ENCODE peak calls at places on chromosomes 4 and X, in five cellular contexts. I is A673; R is heart right ventricle; D is CD8-positive, alpha-beta memory T cell; O is adrenal gland. W is an unnamed sample.

GRCh38 chrX:154490021-154490413 is 412 bp downstream of the SLC10A3 start:
- DNase-seq in I (no peak), R (no peak), D (no peak), O (peak; percentile 57), W (no peak)

GRCh38 chr4:146051724-146052396 is 113.2 kb upstream of the ZNF827 start:
- DNase-seq in I (peak; percentile 17), R (no peak), D (no peak), O (no peak), W (no peak)

GRCh38 chr4:32189130-32189529 is 1469.0 kb downstream of the PCDH7 start:
- DNase-seq in I (no peak), R (no peak), D (no peak), O (no peak), W (no peak)

GRCh38 chr4:36676139-36677050 is 395.0 kb downstream of the DTHD1 start:
- DNase-seq in I (no peak), R (no peak), D (no peak), O (no peak), W (no peak)

GRCh38 chrX:72280210-72280882 is 3.3 kb upstream of the RPS4X start:
- DNase-seq in I (no peak), R (no peak), D (no peak), O (no peak), W (no peak)

GRCh38 chrX:130091976-130092522 is 18.2 kb downstream of the ELF4 start:
- DNase-seq in I (no peak), R (no peak), D (peak; percentile 91), O (no peak), W (peak; percentile 30)

GRCh38 chr4:180169394-180169793 is 2073.8 kb upstream of the TENM3 start:
- DNase-seq in I (no peak), R (no peak), D (no peak), O (no peak), W (no peak)

GRCh38 chr4:181365671-181366070 is 877.5 kb upstream of the TENM3 start:
- DNase-seq in I (no peak), R (no peak), D (no peak), O (no peak), W (no peak)

GRCh38 chr4:67436742-67437141 is 108.6 kb downstream of the CENPC start:
- DNase-seq in I (no peak), R (no peak), D (no peak), O (no peak), W (no peak)

GRCh38 chrX:35919536-35920309 is at the start of gene CFAP47:
- DNase-seq in I (peak; percentile 56), R (no peak), D (no peak), O (no peak), W (no peak)

GRCh38 chrX:149827254-149827653 is 45.5 kb downstream of the MAGEA9 start:
- DNase-seq in I (no peak), R (no peak), D (no peak), O (no peak), W (no peak)

GRCh38 chr4:1505511-1506451 is 99.5 kb upstream of the NKX1-1 start:
- DNase-seq in I (no peak), R (no peak), D (no peak), O (no peak), W (peak; percentile 40)

GRCh38 chrX:31471229-31471628 is 399.4 kb upstream of the FTHL17 start:
- DNase-seq in I (no peak), R (no peak), D (no peak), O (no peak), W (no peak)

GRCh38 chrX:633043-633654 is 2.6 kb downstream of the SHOX start:
- DNase-seq in I (no peak), R (no peak), D (no peak), O (no peak), W (no peak)

GRCh38 chr4:170931326-170931725 is 841.6 kb upstream of the AADAT start:
- DNase-seq in I (no peak), R (no peak), D (no peak), O (no peak), W (no peak)

GRCh38 chrX:151974336-151975227 is at the start of gene GABRE:
- DNase-seq in I (no peak), R (peak; percentile 53), D (no peak), O (peak; percentile 34), W (peak; percentile 85)

GRCh38 chr4:123096038-123096437 is 173.6 kb upstream of the NUDT6 start:
- DNase-seq in I (peak; percentile 80), R (no peak), D (no peak), O (no peak), W (no peak)

GRCh38 chr4:127781303-127782024 is 658 bp upstream of the HSPA4L start:
- DNase-seq in I (peak; percentile 4), R (peak; percentile 47), D (no peak), O (peak; percentile 56), W (peak; percentile 48)

GRCh38 chrX:40240844-40241243 is 143.1 kb upstream of the BCOR start:
- DNase-seq in I (no peak), R (no peak), D (no peak), O (no peak), W (no peak)

GRCh38 chrX:53445977-53446376 is 11.8 kb upstream of the HSD17B10 start:
- DNase-seq in I (peak; percentile 62), R (no peak), D (no peak), O (peak; percentile 31), W (no peak)

GRCh38 chrX:24259544-24260240 is 54.2 kb downstream of the SUPT20HL2 start:
- DNase-seq in I (peak; percentile 82), R (peak; percentile 20), D (no peak), O (peak; percentile 52), W (peak; percentile 28)

GRCh38 chr4:171203425-171203824 is 609.8 kb upstream of the GALNTL6 start:
- DNase-seq in I (peak; percentile 2), R (no peak), D (no peak), O (no peak), W (no peak)

GRCh38 chrX:69069086-69069445 is 96.2 kb downstream of the PJA1 start:
- DNase-seq in I (no peak), R (no peak), D (no peak), O (no peak), W (no peak)

GRCh38 chrX:2677764-2678163 is 13.3 kb upstream of the CD99 start:
- DNase-seq in I (peak; percentile 64), R (peak; percentile 69), D (no peak), O (peak; percentile 92), W (peak; percentile 70)

GRCh38 chrX:40304115-40304514 is 206.4 kb upstream of the BCOR start:
- DNase-seq in I (no peak), R (no peak), D (no peak), O (no peak), W (no peak)

GRCh38 chr4:110639207-110640092 is 16.6 kb upstream of the PITX2 start:
- DNase-seq in I (no peak), R (no peak), D (no peak), O (no peak), W (no peak)
- H3K4me1 ChIP-seq in I (no peaks in the 10 kb centered on the region), R (peaks cover 5% of the 10 kb centered on the region), D (no peaks in the 10 kb centered on the region), O (no peaks in the 10 kb centered on the region), W (no peaks in the 10 kb centered on the region)

GRCh38 chr4:109234596-109234995 is 67.9 kb downstream of the COL25A1 start:
- DNase-seq in I (no peak), R (no peak), D (no peak), O (no peak), W (no peak)

GRCh38 chr4:109229028-109229427 is 73.4 kb downstream of the COL25A1 start:
- DNase-seq in I (no peak), R (no peak), D (no peak), O (no peak), W (no peak)

GRCh38 chr4:109233585-109233984 is 68.9 kb downstream of the COL25A1 start:
- DNase-seq in I (no peak), R (no peak), D (no peak), O (no peak), W (no peak)

GRCh38 chr4:109232666-109233065 is 69.8 kb downstream of the COL25A1 start:
- DNase-seq in I (no peak), R (no peak), D (no peak), O (no peak), W (no peak)

GRCh38 chr4:109231331-109231730 is 71.1 kb downstream of the COL25A1 start:
- DNase-seq in I (no peak), R (no peak), D (no peak), O (no peak), W (no peak)
- H3K4me1 ChIP-seq in I (no peaks in the 10 kb centered on the region), R (no peaks in the 10 kb centered on the region), D (no peaks in the 10 kb centered on the region), O (no peaks in the 10 kb centered on the region), W (no peaks in the 10 kb centered on the region)

GRCh38 chrX:10325606-10326005 is 168.8 kb downstream of the CLCN4 start:
- DNase-seq in I (peak; percentile 22), R (no peak), D (no peak), O (no peak), W (no peak)
- H3K4me1 ChIP-seq in I (no peaks in the 10 kb centered on the region), R (no peaks in the 10 kb centered on the region), D (no peaks in the 10 kb centered on the region), O (no peaks in the 10 kb centered on the region), W (no peaks in the 10 kb centered on the region)

DNA sequence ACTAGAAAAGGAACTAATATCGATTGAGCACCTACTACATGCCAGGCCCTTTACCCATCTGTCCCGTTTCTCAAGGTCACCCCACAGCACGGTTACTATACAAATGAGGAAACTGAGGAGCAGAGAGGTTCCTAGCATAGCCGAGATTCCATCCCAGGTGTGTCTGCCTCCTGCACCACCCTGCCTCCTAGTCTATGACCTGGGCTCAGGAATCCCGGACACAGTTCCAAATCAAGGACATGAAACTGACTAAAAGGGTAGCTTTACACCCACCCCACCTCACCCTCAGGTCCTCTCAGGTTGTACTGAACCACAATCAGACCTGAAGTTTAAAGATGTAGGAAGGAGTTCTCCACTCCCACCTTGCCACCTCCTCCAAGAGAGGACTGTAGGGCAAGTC is 55.6 kb downstream of the APBB2 start:
- DNase-seq in I (no peak), R (no peak), D (no peak), O (no peak), W (no peak)
- H3K4me1 ChIP-seq in I (no peaks in the 10 kb centered on the region), R (peaks cover 19% of the 10 kb centered on the region), D (no peaks in the 10 kb centered on the region), O (peaks cover 5% of the 10 kb centered on the region), W (peaks cover 29% of the 10 kb centered on the region)

W was measured in tibial artery.